ENCODE peak calls at places on chromosomes 5 and 9, in nine cellular contexts. J is AG08396; D is astrocyte of the spinal cord; O is germinal center; B is choroid plexus epithelial cell; Z is endodermal cell; G is fibroblast of lung; Y is activated CD4-positive, alpha-beta T cell treated with anti-CD3 and anti-CD28 coated beads, Interleukin-2, amount 10 ng/mL, durations not matched to agents 7 days and 5 days; E is transverse colon. V is an unnamed sample.

GRCh38 chr9:109108318-109108717 is 11.4 kb downstream of the TMEM245 start:
- DNase-seq in E (no peak), O (no peak), B (peak; percentile 76), D (peak; percentile 70), Y (no peak), J (no peak), Z (no peak), G (peak; percentile 56), V (no peak)

GRCh38 chr9:96071245-96072124 is 196.0 kb downstream of the ERCC6L2 start:
- DNase-seq in Z (peak; percentile 85), Y (peak; percentile 23), B (peak; percentile 78), E (no peak), G (peak; percentile 62), D (peak; percentile 20), J (peak; percentile 66), O (peak; percentile 32), V (peak; percentile 42)

GRCh38 chr5:100542086-100542485 is 6.9 kb downstream of the FAM174A start:
- DNase-seq in D (no peak), J (no peak), G (no peak), Y (no peak), Z (no peak), B (no peak), O (no peak), E (no peak), V (no peak)

GRCh38 chr9:38388283-38389223 is 3.9 kb upstream of the ALDH1B1 start:
- DNase-seq in D (no peak), J (peak; percentile 35), E (no peak), B (peak; percentile 30), O (no peak), Y (no peak), Z (no peak), G (peak; percentile 36), V (no peak)

GRCh38 chr5:180139731-180140626 is 68.4 kb upstream of the RNF130 start:
- DNase-seq in G (no peak), O (no peak), Z (peak; percentile 36), Y (peak; percentile 0), D (no peak), B (no peak), E (no peak), J (no peak), V (no peak)

GRCh38 chr5:65553941-65554340 is 9.0 kb downstream of the CENPK start:
- DNase-seq in Y (no peak), Z (no peak), O (no peak), E (no peak), G (no peak), D (no peak), B (no peak), J (no peak), V (no peak)

GRCh38 chr5:65161655-65162054 is 320.1 kb downstream of the ADAMTS6 start:
- DNase-seq in B (no peak), J (no peak), G (no peak), Z (no peak), O (no peak), E (no peak), D (no peak), Y (no peak), V (no peak)

GRCh38 chr9:31733166-31733565 is 651.3 kb upstream of the ACO1 start:
- DNase-seq in D (no peak), E (no peak), Y (no peak), B (no peak), J (no peak), G (no peak), O (no peak), Z (no peak), V (no peak)

GRCh38 chr9:34127035-34127948 is 794 bp upstream of the DCAF12 start:
- DNase-seq in D (no peak), O (no peak), B (no peak), Y (no peak), Z (no peak), G (no peak), J (no peak), E (no peak), V (no peak)

GRCh38 chr5:38551020-38552017 is 5.1 kb downstream of the LIFR start:
- DNase-seq in J (peak; percentile 52), Z (peak; percentile 61), E (no peak), D (peak; percentile 51), O (no peak), G (peak; percentile 75), B (peak; percentile 79), Y (peak; percentile 13), V (peak; percentile 55)

GRCh38 chr5:54251981-54252380 is 58.4 kb downstream of the ARL15 start:
- DNase-seq in Y (no peak), D (no peak), Z (no peak), O (no peak), J (no peak), B (peak; percentile 45), E (no peak), G (no peak), V (no peak)

GRCh38 chr5:119355244-119355635 is 579 bp upstream of the TNFAIP8 start:
- DNase-seq in G (no peak), O (no peak), Z (peak; percentile 73), J (no peak), Y (peak; percentile 44), E (no peak), B (no peak), D (no peak), V (no peak)

GRCh38 chr5:169218862-169219261 is 82.1 kb downstream of the SLIT3 start:
- DNase-seq in Y (no peak), B (no peak), Z (no peak), G (no peak), E (no peak), J (no peak), D (no peak), O (no peak), V (no peak)

GRCh38 chr9:127762111-127762676 is 16.3 kb downstream of the SH2D3C start:
- DNase-seq in B (no peak), Y (no peak), D (no peak), Z (no peak), G (no peak), E (no peak), J (no peak), O (no peak), V (no peak)

GRCh38 chr5:142145106-142145900 is 36.7 kb downstream of the NDFIP1 start:
- DNase-seq in G (peak; percentile 74), D (peak; percentile 69), O (peak; percentile 64), Y (peak; percentile 83), J (peak; percentile 58), Z (peak; percentile 86), B (peak; percentile 87), E (peak; percentile 61), V (peak; percentile 67)

GRCh38 chr9:130196643-130197042 is 24.4 kb downstream of the NCS1 start:
- DNase-seq in G (no peak), E (no peak), J (no peak), D (no peak), Z (no peak), Y (no peak), O (no peak), B (no peak), V (peak; percentile 46)

GRCh38 chr5:96968614-96969013 is 32.7 kb downstream of the LNPEP start:
- DNase-seq in O (no peak), J (no peak), E (no peak), D (no peak), Y (no peak), G (peak; percentile 27), Z (no peak), B (peak; percentile 47), V (no peak)

GRCh38 chr5:126858441-126858840 is 81.5 kb downstream of the LMNB1 start:
- DNase-seq in E (no peak), O (no peak), J (no peak), Z (peak; percentile 90), B (no peak), G (no peak), D (no peak), Y (no peak), V (no peak)

GRCh38 chr5:158754018-158754514 is 345.6 kb downstream of the EBF1 start:
- DNase-seq in B (peak; percentile 88), O (no peak), Z (no peak), J (peak; percentile 12), G (peak; percentile 82), D (peak; percentile 56), Y (no peak), E (no peak), V (no peak)

GRCh38 chr9:18338042-18338441 is 135.9 kb upstream of the ADAMTSL1 start:
- DNase-seq in Z (no peak), Y (no peak), G (no peak), J (no peak), B (peak; percentile 76), O (no peak), D (peak; percentile 91), E (no peak), V (no peak)

GRCh38 chr5:7763621-7764072 is 87.3 kb downstream of the CFAP90 start:
- DNase-seq in E (no peak), O (no peak), D (no peak), Y (no peak), G (no peak), Z (no peak), B (no peak), J (no peak), V (no peak)

GRCh38 chr5:56552612-56553268 is 262.6 kb upstream of the MAP3K1 start:
- DNase-seq in G (no peak), Z (no peak), B (no peak), O (no peak), Y (no peak), E (no peak), J (no peak), D (peak; percentile 4), V (no peak)

GRCh38 chr5:142056831-142057696 is 44.2 kb upstream of the GNPDA1 start:
- DNase-seq in E (no peak), J (no peak), O (no peak), B (no peak), Z (no peak), Y (no peak), G (no peak), D (no peak), V (peak; percentile 16)

GRCh38 chr9:83198336-83198735 is 135.4 kb upstream of the RASEF start:
- DNase-seq in G (no peak), B (no peak), E (no peak), Y (no peak), Z (no peak), O (no peak), J (no peak), D (no peak), V (no peak)

GRCh38 chr5:71905804-71906711 is 187.0 kb downstream of the CARTPT start:
- DNase-seq in D (no peak), J (no peak), E (no peak), Y (no peak), G (no peak), B (no peak), Z (no peak), O (no peak), V (peak; percentile 26)

GRCh38 chr5:55593115-55593472 is 58.3 kb upstream of the PLPP1 start:
- DNase-seq in D (no peak), J (no peak), G (no peak), O (no peak), Z (no peak), Y (no peak), B (peak; percentile 12), E (no peak), V (no peak)

GRCh38 chr9:35652829-35653209 is 2.1 kb upstream of the SIT1 start:
- DNase-seq in B (no peak), E (peak; percentile 47), O (no peak), J (no peak), G (no peak), D (no peak), Z (no peak), Y (no peak), V (no peak)

GRCh38 chr9:5863092-5863746 is 27.5 kb upstream of the MLANA start:
- DNase-seq in B (no peak), Z (no peak), E (peak; percentile 80), O (no peak), Y (no peak), D (no peak), G (no peak), J (no peak), V (peak; percentile 63)

GRCh38 chr9:682633-683508 is 158.6 kb upstream of the DMRT1 start:
- DNase-seq in J (no peak), O (no peak), E (peak; percentile 58), Z (no peak), B (peak; percentile 55), Y (no peak), G (peak; percentile 35), D (peak; percentile 62), V (peak; percentile 79)